ENCODE peak calls at places on chromosome X, in five cellular contexts. One of them, this sample, is unnamed.

GRCh38 chrX:50211510-50211909 is 6.9 kb downstream of the CCNB3 start:
- DNase-seq in NB4: peak
- DNase-seq in testis: no peak
- DNase-seq in upper lobe of right lung: no peak
- DNase-seq in lung: no peak
- DNase-seq in this sample: peak

GRCh38 chrX:51825432-51825831 is 68.0 kb upstream of the MAGED1 start:
- DNase-seq in NB4: no peak
- DNase-seq in testis: no peak
- DNase-seq in upper lobe of right lung: no peak
- DNase-seq in lung: no peak
- DNase-seq in this sample: no peak

GRCh38 chrX:124211312-124211942 is 121.0 kb upstream of the TEX13D start:
- DNase-seq in NB4: peak
- DNase-seq in testis: no peak
- DNase-seq in upper lobe of right lung: no peak
- DNase-seq in lung: no peak
- DNase-seq in this sample: peak

GRCh38 chrX:68989865-68990606 is 161.2 kb downstream of the EFNB1 start:
- DNase-seq in NB4: no peak
- DNase-seq in testis: peak
- DNase-seq in upper lobe of right lung: no peak
- DNase-seq in lung: no peak
- DNase-seq in this sample: no peak

GRCh38 chrX:108230562-108230961 is 139.0 kb downstream of the ATG4A start:
- DNase-seq in NB4: no peak
- DNase-seq in testis: no peak
- DNase-seq in upper lobe of right lung: no peak
- DNase-seq in lung: no peak
- DNase-seq in this sample: no peak

GRCh38 chrX:135985123-135985973 is at the start of gene SLC9A6:
- DNase-seq in NB4: peak
- DNase-seq in testis: peak
- DNase-seq in upper lobe of right lung: peak
- DNase-seq in lung: peak
- DNase-seq in this sample: peak

GRCh38 chrX:47637546-47638195 is 7.9 kb upstream of the CFP start:
- DNase-seq in NB4: no peak
- DNase-seq in testis: peak
- DNase-seq in upper lobe of right lung: peak
- DNase-seq in lung: peak
- DNase-seq in this sample: peak

GRCh38 chrX:149274516-149275105 is 230.5 kb downstream of the IDS start:
- DNase-seq in NB4: no peak
- DNase-seq in testis: no peak
- DNase-seq in upper lobe of right lung: no peak
- DNase-seq in lung: no peak
- DNase-seq in this sample: peak

GRCh38 chrX:49901068-49901467 is 21.3 kb upstream of the CLCN5 start:
- DNase-seq in NB4: no peak
- DNase-seq in testis: no peak
- DNase-seq in upper lobe of right lung: no peak
- DNase-seq in lung: no peak
- DNase-seq in this sample: no peak

GRCh38 chrX:118974088-118974907 is at the start of gene LONRF3:
- DNase-seq in NB4: peak
- DNase-seq in testis: peak
- DNase-seq in upper lobe of right lung: peak
- DNase-seq in lung: peak
- DNase-seq in this sample: peak

GRCh38 chrX:22323541-22323940 is 50.8 kb downstream of the CBLL2 start:
- DNase-seq in NB4: no peak
- DNase-seq in testis: no peak
- DNase-seq in upper lobe of right lung: no peak
- DNase-seq in lung: no peak
- DNase-seq in this sample: peak

GRCh38 chrX:40209951-40210617 is 112.3 kb upstream of the BCOR start:
- DNase-seq in NB4: no peak
- DNase-seq in testis: no peak
- DNase-seq in upper lobe of right lung: no peak
- DNase-seq in lung: no peak
- DNase-seq in this sample: peak

GRCh38 chrX:147978931-147979330 is 2.2 kb upstream of the FMR1NB start:
- DNase-seq in NB4: peak
- DNase-seq in testis: no peak
- DNase-seq in upper lobe of right lung: no peak
- DNase-seq in lung: no peak
- DNase-seq in this sample: no peak

GRCh38 chrX:110852180-110852579 is 56.6 kb upstream of the CHRDL1 start:
- DNase-seq in NB4: peak
- DNase-seq in testis: no peak
- DNase-seq in upper lobe of right lung: no peak
- DNase-seq in lung: no peak
- DNase-seq in this sample: peak

GRCh38 chrX:138711399-138712347 is at the start of gene FGF13:
- DNase-seq in NB4: peak
- DNase-seq in testis: peak
- DNase-seq in upper lobe of right lung: peak
- DNase-seq in lung: peak
- DNase-seq in this sample: peak

GRCh38 chrX:39772057-39772832 is 325.5 kb downstream of the BCOR start:
- DNase-seq in NB4: peak
- DNase-seq in testis: peak
- DNase-seq in upper lobe of right lung: no peak
- DNase-seq in lung: no peak
- DNase-seq in this sample: peak

GRCh38 chrX:70436380-70436779 is 8.3 kb upstream of the DLG3 start:
- DNase-seq in NB4: peak
- DNase-seq in testis: no peak
- DNase-seq in upper lobe of right lung: no peak
- DNase-seq in lung: no peak
- DNase-seq in this sample: no peak

DNA sequence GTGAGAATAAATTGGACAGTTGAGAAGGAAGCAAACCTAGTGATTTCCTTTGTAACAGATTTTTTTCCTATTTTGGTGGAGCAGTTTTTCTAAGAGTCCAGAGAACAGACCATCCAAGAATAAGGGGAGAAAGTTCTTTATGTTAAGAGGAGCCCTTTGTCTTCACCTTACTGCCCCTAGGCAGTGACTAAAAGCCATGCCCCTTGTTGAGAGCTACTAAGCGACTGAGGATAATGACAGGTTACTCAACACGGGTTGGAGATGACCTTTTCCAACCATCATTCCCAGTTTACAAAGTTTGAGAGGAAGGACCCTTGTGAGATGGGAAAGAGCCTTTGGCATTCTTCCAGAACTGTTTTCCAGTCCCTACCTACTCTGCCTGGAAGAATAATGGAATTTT is 3.2 kb downstream of the CCDC160 start:
- DNase-seq in NB4: no peak
- DNase-seq in testis: no peak
- DNase-seq in upper lobe of right lung: no peak
- DNase-seq in lung: no peak
- DNase-seq in this sample: no peak
- H3K4me3 ChIP-seq in NB4: no peak
- H3K4me3 ChIP-seq in testis: no peak
- H3K4me3 ChIP-seq in upper lobe of right lung: no peak
- H3K4me3 ChIP-seq in lung: no peak
- H3K4me3 ChIP-seq in this sample: no peak

GRCh38 chrX:137428251-137428661 is 137.7 kb upstream of the ZIC3 start:
- DNase-seq in NB4: no peak
- DNase-seq in testis: no peak
- DNase-seq in upper lobe of right lung: no peak
- DNase-seq in lung: no peak
- DNase-seq in this sample: no peak

GRCh38 chrX:137427061-137427778 is 138.7 kb upstream of the ZIC3 start:
- DNase-seq in NB4: no peak
- DNase-seq in testis: no peak
- DNase-seq in upper lobe of right lung: no peak
- DNase-seq in lung: no peak
- DNase-seq in this sample: no peak

GRCh38 chrX:137427813-137428212 is 138.1 kb upstream of the ZIC3 start:
- DNase-seq in NB4: no peak
- DNase-seq in testis: no peak
- DNase-seq in upper lobe of right lung: no peak
- DNase-seq in lung: no peak
- DNase-seq in this sample: no peak

GRCh38 chrX:137430301-137430700 is 135.6 kb upstream of the ZIC3 start:
- DNase-seq in NB4: no peak
- DNase-seq in testis: no peak
- DNase-seq in upper lobe of right lung: no peak
- DNase-seq in lung: no peak
- DNase-seq in this sample: no peak

GRCh38 chrX:137428777-137429564 is 137.0 kb upstream of the ZIC3 start:
- DNase-seq in NB4: no peak
- DNase-seq in testis: no peak
- DNase-seq in upper lobe of right lung: no peak
- DNase-seq in lung: no peak
- DNase-seq in this sample: no peak
- H3K4me3 ChIP-seq in NB4: no peak
- H3K4me3 ChIP-seq in testis: peak
- H3K4me3 ChIP-seq in upper lobe of right lung: peak
- H3K4me3 ChIP-seq in lung: no peak
- H3K4me3 ChIP-seq in this sample: no peak

GRCh38 chrX:84724576-84724975 is 222.3 kb upstream of the HDX start:
- DNase-seq in NB4: no peak
- DNase-seq in testis: no peak
- DNase-seq in upper lobe of right lung: no peak
- DNase-seq in lung: no peak
- DNase-seq in this sample: no peak
- H3K4me3 ChIP-seq in NB4: no peak
- H3K4me3 ChIP-seq in testis: no peak
- H3K4me3 ChIP-seq in upper lobe of right lung: no peak
- H3K4me3 ChIP-seq in lung: no peak
- H3K4me3 ChIP-seq in this sample: no peak

DNA sequence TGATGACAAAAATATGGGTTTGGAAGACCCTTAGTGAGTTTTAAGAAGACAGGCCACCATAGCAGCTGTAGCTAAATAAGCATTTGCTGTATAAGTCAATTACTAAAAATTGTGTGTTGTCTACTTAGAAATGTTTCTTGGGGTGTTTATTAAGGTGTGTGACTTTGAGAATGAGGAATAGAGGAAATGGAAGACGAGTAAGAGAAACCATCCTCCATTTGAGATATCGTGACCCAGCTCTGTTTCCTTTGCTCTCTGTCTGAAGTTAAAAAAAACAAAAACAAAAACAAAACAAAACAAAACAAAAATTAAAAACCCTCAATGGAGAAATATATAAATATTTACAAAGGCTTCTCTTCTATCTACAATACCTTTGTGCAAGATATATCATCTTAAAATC is 41.7 kb upstream of the FAM9C start:
- DNase-seq in NB4: no peak
- DNase-seq in testis: no peak
- DNase-seq in upper lobe of right lung: no peak
- DNase-seq in lung: no peak
- DNase-seq in this sample: no peak
- H3K4me3 ChIP-seq in NB4: peak
- H3K4me3 ChIP-seq in testis: no peak
- H3K4me3 ChIP-seq in upper lobe of right lung: no peak
- H3K4me3 ChIP-seq in lung: no peak
- H3K4me3 ChIP-seq in this sample: no peak

GRCh38 chrX:19875051-19875432 is 12.4 kb downstream of the SH3KBP1 start:
- DNase-seq in NB4: peak
- DNase-seq in testis: no peak
- DNase-seq in upper lobe of right lung: no peak
- DNase-seq in lung: no peak
- DNase-seq in this sample: no peak
- H3K4me3 ChIP-seq in NB4: peak
- H3K4me3 ChIP-seq in testis: no peak
- H3K4me3 ChIP-seq in upper lobe of right lung: no peak
- H3K4me3 ChIP-seq in lung: no peak
- H3K4me3 ChIP-seq in this sample: no peak

GRCh38 chrX:153926594-153926862 is 464 bp upstream of the ARHGAP4 start:
- DNase-seq in NB4: no peak
- DNase-seq in testis: no peak
- DNase-seq in upper lobe of right lung: no peak
- DNase-seq in lung: no peak
- DNase-seq in this sample: no peak
- H3K4me3 ChIP-seq in NB4: no peak
- H3K4me3 ChIP-seq in testis: no peak
- H3K4me3 ChIP-seq in upper lobe of right lung: peak
- H3K4me3 ChIP-seq in lung: no peak
- H3K4me3 ChIP-seq in this sample: no peak

GRCh38 chrX:141175786-141176185 is 1.1 kb downstream of the LDOC1 start:
- DNase-seq in NB4: no peak
- DNase-seq in testis: no peak
- DNase-seq in upper lobe of right lung: no peak
- DNase-seq in lung: no peak
- DNase-seq in this sample: no peak
- H3K4me3 ChIP-seq in NB4: no peak
- H3K4me3 ChIP-seq in testis: peak
- H3K4me3 ChIP-seq in upper lobe of right lung: peak
- H3K4me3 ChIP-seq in lung: peak
- H3K4me3 ChIP-seq in this sample: peak

GRCh38 chrX:130173190-130173895 is 1.6 kb downstream of the RAB33A start:
- DNase-seq in NB4: peak
- DNase-seq in testis: peak
- DNase-seq in upper lobe of right lung: no peak
- DNase-seq in lung: no peak
- DNase-seq in this sample: no peak
- H3K4me3 ChIP-seq in NB4: peak
- H3K4me3 ChIP-seq in testis: no peak
- H3K4me3 ChIP-seq in upper lobe of right lung: peak
- H3K4me3 ChIP-seq in lung: no peak
- H3K4me3 ChIP-seq in this sample: no peak

DNA sequence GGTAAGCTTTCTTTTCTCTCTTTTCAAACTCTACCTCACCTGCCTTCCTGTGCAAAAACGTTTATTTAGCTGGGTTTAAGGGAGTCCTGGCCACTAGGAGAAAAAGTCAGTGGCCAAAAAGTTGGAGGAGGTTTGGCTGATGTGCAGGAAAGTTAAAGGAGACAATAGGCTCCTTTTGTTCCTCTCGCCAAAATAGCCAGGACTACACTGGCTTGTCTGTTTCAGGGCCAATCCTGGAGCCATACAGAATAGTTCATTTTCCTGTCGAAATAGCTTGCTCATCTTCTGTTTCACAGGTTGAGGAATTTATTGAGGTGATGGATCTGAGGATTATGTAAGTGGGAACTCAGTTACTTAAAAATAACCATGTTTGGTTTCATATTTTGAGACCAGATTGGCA is 423 bp downstream of the HEPH start:
- DNase-seq in NB4: no peak
- DNase-seq in testis: no peak
- DNase-seq in upper lobe of right lung: no peak
- DNase-seq in lung: no peak
- DNase-seq in this sample: no peak
- H3K4me3 ChIP-seq in NB4: no peak
- H3K4me3 ChIP-seq in testis: peak
- H3K4me3 ChIP-seq in upper lobe of right lung: peak
- H3K4me3 ChIP-seq in lung: no peak
- H3K4me3 ChIP-seq in this sample: no peak

This sample was measured in bronchial epithelial cell.